ENCODE peak calls at places on chromosomes 1 and 21, in four cellular contexts. One of them, this sample, is unnamed.

GRCh38 chr1:27045973-27046558 is 33.4 kb upstream of the TENT5B start:
- DNase-seq in NCI-H1436: peak; percentile 54
- DNase-seq in activated CD4-positive, alpha-beta T cell treated with anti-CD3 and anti-CD28 coated beads, Interleukin-2, amount 50 U/mL, for 1 hour: peak; percentile 67
- DNase-seq in NCI-H1092: peak; percentile 47
- DNase-seq in this sample: peak; percentile 52

GRCh38 chr1:1754051-1754815 is 24.0 kb downstream of the NADK start:
- DNase-seq in NCI-H1092: no peak
- DNase-seq in activated CD4-positive, alpha-beta T cell treated with anti-CD3 and anti-CD28 coated beads, Interleukin-2, amount 50 U/mL, for 1 hour: no peak
- DNase-seq in NCI-H1436: no peak
- DNase-seq in this sample: no peak

GRCh38 chr1:44819594-44820327 is 11.4 kb downstream of the BTBD19 start:
- DNase-seq in activated CD4-positive, alpha-beta T cell treated with anti-CD3 and anti-CD28 coated beads, Interleukin-2, amount 50 U/mL, for 1 hour: peak; percentile 79
- DNase-seq in NCI-H1092: no peak
- DNase-seq in NCI-H1436: no peak
- DNase-seq in this sample: peak; percentile 57

GRCh38 chr1:58805716-58806571 is 22.1 kb upstream of the JUN start:
- DNase-seq in activated CD4-positive, alpha-beta T cell treated with anti-CD3 and anti-CD28 coated beads, Interleukin-2, amount 50 U/mL, for 1 hour: no peak
- DNase-seq in NCI-H1092: no peak
- DNase-seq in NCI-H1436: no peak
- DNase-seq in this sample: no peak

GRCh38 chr1:46184920-46185658 is 8.8 kb upstream of the P3R3URF start:
- DNase-seq in activated CD4-positive, alpha-beta T cell treated with anti-CD3 and anti-CD28 coated beads, Interleukin-2, amount 50 U/mL, for 1 hour: no peak
- DNase-seq in NCI-H1436: no peak
- DNase-seq in NCI-H1092: no peak
- DNase-seq in this sample: no peak

GRCh38 chr21:29737188-29737587 is 202.6 kb downstream of the GRIK1 start:
- DNase-seq in NCI-H1092: no peak
- DNase-seq in activated CD4-positive, alpha-beta T cell treated with anti-CD3 and anti-CD28 coated beads, Interleukin-2, amount 50 U/mL, for 1 hour: no peak
- DNase-seq in NCI-H1436: no peak
- DNase-seq in this sample: no peak

GRCh38 chr1:55168353-55168752 is 46.8 kb downstream of the USP24 start:
- DNase-seq in NCI-H1436: no peak
- DNase-seq in activated CD4-positive, alpha-beta T cell treated with anti-CD3 and anti-CD28 coated beads, Interleukin-2, amount 50 U/mL, for 1 hour: no peak
- DNase-seq in NCI-H1092: no peak
- DNase-seq in this sample: no peak

GRCh38 chr1:26820784-26821269 is 5.7 kb upstream of the ZDHHC18 start:
- DNase-seq in NCI-H1436: no peak
- DNase-seq in NCI-H1092: no peak
- DNase-seq in activated CD4-positive, alpha-beta T cell treated with anti-CD3 and anti-CD28 coated beads, Interleukin-2, amount 50 U/mL, for 1 hour: no peak
- DNase-seq in this sample: no peak

GRCh38 chr1:84991097-84991890 is 5.6 kb downstream of the MCOLN2 start:
- DNase-seq in activated CD4-positive, alpha-beta T cell treated with anti-CD3 and anti-CD28 coated beads, Interleukin-2, amount 50 U/mL, for 1 hour: no peak
- DNase-seq in NCI-H1092: no peak
- DNase-seq in NCI-H1436: no peak
- DNase-seq in this sample: no peak

GRCh38 chr1:240611619-240612490 is at the start of gene GREM2:
- DNase-seq in activated CD4-positive, alpha-beta T cell treated with anti-CD3 and anti-CD28 coated beads, Interleukin-2, amount 50 U/mL, for 1 hour: peak; percentile 30
- DNase-seq in NCI-H1436: peak; percentile 23
- DNase-seq in NCI-H1092: peak; percentile 28
- DNase-seq in this sample: no peak

GRCh38 chr1:163745204-163745603 is 423.4 kb downstream of the NUF2 start:
- DNase-seq in NCI-H1092: no peak
- DNase-seq in activated CD4-positive, alpha-beta T cell treated with anti-CD3 and anti-CD28 coated beads, Interleukin-2, amount 50 U/mL, for 1 hour: no peak
- DNase-seq in NCI-H1436: no peak
- DNase-seq in this sample: no peak

GRCh38 chr1:55612988-55613387 is 397.8 kb upstream of the USP24 start:
- DNase-seq in NCI-H1092: no peak
- DNase-seq in NCI-H1436: no peak
- DNase-seq in activated CD4-positive, alpha-beta T cell treated with anti-CD3 and anti-CD28 coated beads, Interleukin-2, amount 50 U/mL, for 1 hour: no peak
- DNase-seq in this sample: no peak

GRCh38 chr1:88867743-88868521 is 23.4 kb downstream of the GTF2B start:
- DNase-seq in NCI-H1436: no peak
- DNase-seq in NCI-H1092: no peak
- DNase-seq in activated CD4-positive, alpha-beta T cell treated with anti-CD3 and anti-CD28 coated beads, Interleukin-2, amount 50 U/mL, for 1 hour: no peak
- DNase-seq in this sample: no peak

GRCh38 chr1:204093756-204094155 is 20.8 kb downstream of the SOX13 start:
- DNase-seq in activated CD4-positive, alpha-beta T cell treated with anti-CD3 and anti-CD28 coated beads, Interleukin-2, amount 50 U/mL, for 1 hour: no peak
- DNase-seq in NCI-H1092: no peak
- DNase-seq in NCI-H1436: no peak
- DNase-seq in this sample: no peak

GRCh38 chr1:180544050-180544449 is 14.7 kb upstream of the OVAAL start:
- DNase-seq in NCI-H1092: no peak
- DNase-seq in activated CD4-positive, alpha-beta T cell treated with anti-CD3 and anti-CD28 coated beads, Interleukin-2, amount 50 U/mL, for 1 hour: no peak
- DNase-seq in NCI-H1436: no peak
- DNase-seq in this sample: no peak

GRCh38 chr1:43618521-43619313 is 31.2 kb upstream of the KDM4A start:
- DNase-seq in NCI-H1436: no peak
- DNase-seq in activated CD4-positive, alpha-beta T cell treated with anti-CD3 and anti-CD28 coated beads, Interleukin-2, amount 50 U/mL, for 1 hour: no peak
- DNase-seq in NCI-H1092: no peak
- DNase-seq in this sample: no peak

GRCh38 chr1:6991271-6991670 is 206.0 kb downstream of the CAMTA1 start:
- DNase-seq in activated CD4-positive, alpha-beta T cell treated with anti-CD3 and anti-CD28 coated beads, Interleukin-2, amount 50 U/mL, for 1 hour: no peak
- DNase-seq in NCI-H1092: no peak
- DNase-seq in NCI-H1436: no peak
- DNase-seq in this sample: no peak

GRCh38 chr1:93715529-93716126 is 34.0 kb upstream of the BCAR3 start:
- DNase-seq in NCI-H1436: peak; percentile 36
- DNase-seq in NCI-H1092: peak; percentile 49
- DNase-seq in activated CD4-positive, alpha-beta T cell treated with anti-CD3 and anti-CD28 coated beads, Interleukin-2, amount 50 U/mL, for 1 hour: no peak
- DNase-seq in this sample: peak; percentile 45

GRCh38 chr1:102002057-102002456 is 5.3 kb upstream of the OLFM3 start:
- DNase-seq in NCI-H1092: no peak
- DNase-seq in NCI-H1436: no peak
- DNase-seq in activated CD4-positive, alpha-beta T cell treated with anti-CD3 and anti-CD28 coated beads, Interleukin-2, amount 50 U/mL, for 1 hour: no peak
- DNase-seq in this sample: no peak

GRCh38 chr1:215600258-215600792 is 33.2 kb downstream of the KCTD3 start:
- DNase-seq in NCI-H1092: no peak
- DNase-seq in activated CD4-positive, alpha-beta T cell treated with anti-CD3 and anti-CD28 coated beads, Interleukin-2, amount 50 U/mL, for 1 hour: no peak
- DNase-seq in NCI-H1436: no peak
- DNase-seq in this sample: no peak

This sample was measured in NCI-H2171.